ENCODE peak calls at places on chromosomes 13 and 19, in seven cellular contexts. W is pons; Z is activated CD4-positive, CD25-positive, alpha-beta regulatory T cell; F is activated CD8-positive, alpha-beta memory T cell treated with anti-CD3 and anti-CD28 coated beads for 24 hours; B is HT1080; N is NCI-H510A; P is COR-L47. S is an unnamed sample.

GRCh38 chr19:53958168-53958571 is 4.6 kb upstream of the CACNG8 start:
- DNase-seq in B (no peak), Z (no peak), F (no peak), P (peak; percentile 12), N (no peak), W (peak; percentile 35), S (peak; percentile 80)

GRCh38 chr13:49436890-49437289 is 7.0 kb downstream of the CAB39L start:
- DNase-seq in W (peak; percentile 77), F (no peak), B (peak; percentile 37), N (no peak), P (no peak), Z (no peak), S (no peak)

GRCh38 chr13:23751195-23751594 is 138.0 kb downstream of the MIPEP start:
- DNase-seq in B (peak; percentile 62), P (no peak), F (no peak), Z (no peak), N (no peak), W (no peak), S (no peak)

GRCh38 chr13:88802886-88803285 is 1131.7 kb downstream of the SLITRK5 start:
- DNase-seq in W (no peak), P (no peak), F (no peak), N (no peak), B (peak; percentile 4), Z (no peak), S (no peak)

GRCh38 chr19:4748589-4748988 is 24.9 kb upstream of the DPP9 start:
- DNase-seq in Z (no peak), B (no peak), N (no peak), W (no peak), F (no peak), P (peak; percentile 38), S (no peak)

GRCh38 chr19:30153326-30154210 is 211.5 kb downstream of the URI1 start:
- DNase-seq in B (no peak), N (no peak), Z (no peak), F (no peak), P (no peak), W (no peak), S (no peak)

GRCh38 chr19:38277549-38277948 is 13.2 kb downstream of the SPINT2 start:
- DNase-seq in Z (no peak), N (no peak), P (no peak), F (no peak), W (no peak), B (no peak), S (no peak)

GRCh38 chr13:33828431-33829129 is 10.6 kb downstream of the RFC3 start:
- DNase-seq in P (no peak), F (no peak), W (no peak), Z (no peak), N (no peak), B (no peak), S (no peak)

GRCh38 chr13:111344471-111345191 is 24.2 kb downstream of the TEX29 start:
- DNase-seq in W (no peak), Z (no peak), F (no peak), N (peak; percentile 84), P (peak; percentile 89), B (peak; percentile 25), S (peak; percentile 95)

GRCh38 chr13:64675256-64675892 is 2554.8 kb downstream of the PCDH9 start:
- DNase-seq in P (no peak), N (no peak), B (peak; percentile 34), W (no peak), F (no peak), Z (no peak), S (no peak)

GRCh38 chr19:33152178-33152577 is 20.3 kb downstream of the WDR88 start:
- DNase-seq in W (no peak), P (no peak), F (no peak), N (no peak), Z (no peak), B (no peak), S (no peak)

GRCh38 chr13:94112731-94113130 is 366.8 kb downstream of the DCT start:
- DNase-seq in N (no peak), B (no peak), F (no peak), Z (no peak), W (no peak), P (no peak), S (no peak)

GRCh38 chr19:40177286-40178070 is 13.7 kb upstream of the MAP3K10 start:
- DNase-seq in N (no peak), W (no peak), F (no peak), B (no peak), P (no peak), Z (no peak), S (no peak)

GRCh38 chr19:49690656-49691242 is at the start of gene CPT1C:
- DNase-seq in B (no peak), Z (peak; percentile 27), N (peak; percentile 94), W (peak; percentile 84), F (peak; percentile 81), P (peak; percentile 87), S (peak; percentile 93)

GRCh38 chr19:10760268-10760944 is 42.5 kb downstream of the DNM2 start:
- DNase-seq in W (no peak), N (no peak), P (no peak), B (peak; percentile 24), Z (no peak), F (no peak), S (no peak)

GRCh38 chr13:57666131-57666530 is 34.6 kb downstream of the PCDH17 start:
- DNase-seq in B (no peak), F (no peak), N (no peak), W (no peak), Z (no peak), P (peak; percentile 17), S (no peak)

GRCh38 chr13:38979891-38980627 is 10.6 kb downstream of the STOML3 start:
- DNase-seq in F (no peak), Z (no peak), W (peak; percentile 38), P (peak; percentile 94), N (no peak), B (no peak), S (no peak)

GRCh38 chr13:76759877-76760276 is 126.3 kb downstream of the KCTD12 start:
- DNase-seq in W (no peak), Z (no peak), N (no peak), F (no peak), P (no peak), B (peak; percentile 45), S (no peak)

GRCh38 chr19:46650445-46650844 is 10.5 kb downstream of the DACT3 start:
- DNase-seq in W (no peak), B (no peak), N (no peak), Z (no peak), P (no peak), F (no peak), S (no peak)

GRCh38 chr13:30581582-30581981 is 36.1 kb upstream of the USPL1 start:
- DNase-seq in Z (no peak), W (peak; percentile 13), N (no peak), B (no peak), F (no peak), P (no peak), S (no peak)

GRCh38 chr19:35743640-35744306 is 1.4 kb downstream of the U2AF1L4 start:
- DNase-seq in P (no peak), B (no peak), N (no peak), F (no peak), Z (no peak), W (no peak), S (no peak)

GRCh38 chr13:45718063-45718462 is 15.9 kb downstream of the CBY2 start:
- DNase-seq in P (peak; percentile 6), B (peak; percentile 19), F (no peak), Z (no peak), W (peak; percentile 20), N (no peak), S (peak; percentile 41)

GRCh38 chr13:32252812-32253440 is 62.2 kb downstream of the ZAR1L start:
- DNase-seq in Z (no peak), N (no peak), W (no peak), P (no peak), F (no peak), B (no peak), S (no peak)

GRCh38 chr19:4554717-4555116 is 4.8 kb downstream of the SEMA6B start:
- DNase-seq in B (no peak), Z (no peak), F (no peak), P (no peak), W (no peak), N (no peak), S (no peak)